ENCODE peak calls at places on chromosomes 4 and X, in ten cellular contexts. D is brain microvascular endothelial cell, V is body of pancreas, L is heart left ventricle, I is colonic mucosa, G is left ventricle myocardium inferior, O is IMR-90, X is HCT116, R is OCI-LY7, K is dorsolateral prefrontal cortex. M is an unnamed sample.

GRCh38 chrX:1700757-1701156 is 85.9 kb downstream of the ASMT start:
- DNase-seq in D (no peak), V (no peak), L (no peak), I (no peak), G (no peak), O (no peak), X (no peak), R (no peak), K (no peak), M (no peak)

GRCh38 chr4:3320361-3321023 is 27.7 kb downstream of the RGS12 start:
- DNase-seq in D (no peak), V (peak), L (no peak), I (peak), G (peak), O (no peak), X (no peak), R (no peak), K (no peak), M (no peak)

GRCh38 chr4:64402684-64403083 is 6.6 kb downstream of the TECRL start:
- DNase-seq in D (no peak), V (no peak), L (no peak), I (no peak), G (no peak), O (no peak), X (no peak), R (no peak), K (no peak), M (no peak)

GRCh38 chr4:186161138-186161537 is 30.2 kb upstream of the CYP4V2 start:
- DNase-seq in D (no peak), V (no peak), L (no peak), I (no peak), G (no peak), O (no peak), X (no peak), R (peak), K (no peak), M (no peak)

GRCh38 chr4:81031389-81032173 is 1.1 kb downstream of the BMP3 start:
- DNase-seq in D (no peak), V (no peak), L (no peak), I (peak), G (no peak), O (no peak), X (no peak), R (peak), K (no peak), M (no peak)

GRCh38 chr4:53997901-53998300 is 66.5 kb downstream of the CHIC2 start:
- DNase-seq in D (no peak), V (peak), L (no peak), I (no peak), G (no peak), O (no peak), X (no peak), R (no peak), K (no peak), M (no peak)

GRCh38 chrX:56564182-56564885 is 907 bp downstream of the UBQLN2 start:
- DNase-seq in D (peak), V (no peak), L (no peak), I (peak), G (no peak), O (peak), X (no peak), R (peak), K (no peak), M (peak)

GRCh38 chrX:41906515-41907165 is 16.7 kb downstream of the CASK start:
- DNase-seq in D (no peak), V (no peak), L (no peak), I (no peak), G (no peak), O (no peak), X (peak), R (no peak), K (no peak), M (no peak)

GRCh38 chr4:5460106-5460801 is 248.1 kb downstream of the EVC2 start:
- DNase-seq in D (peak), V (no peak), L (no peak), I (no peak), G (peak), O (peak), X (peak), R (peak), K (no peak), M (no peak)

GRCh38 chr4:52837716-52838558 is 24.2 kb upstream of the RASL11B start:
- DNase-seq in D (peak), V (peak), L (no peak), I (no peak), G (no peak), O (peak), X (no peak), R (no peak), K (no peak), M (no peak)

GRCh38 chrX:10415704-10416001 is 204.7 kb downstream of the MID1 start:
- DNase-seq in D (peak), V (no peak), L (no peak), I (no peak), G (no peak), O (peak), X (no peak), R (no peak), K (no peak), M (no peak)

GRCh38 chr4:188282620-188283232 is 143.5 kb downstream of the TRIML1 start:
- DNase-seq in D (no peak), V (no peak), L (no peak), I (no peak), G (no peak), O (no peak), X (no peak), R (no peak), K (no peak), M (no peak)

GRCh38 chr4:186691396-186691795 is 32.3 kb downstream of the FAT1 start:
- DNase-seq in D (no peak), V (no peak), L (no peak), I (no peak), G (no peak), O (no peak), X (no peak), R (no peak), K (no peak), M (no peak)

GRCh38 chrX:154029439-154029838 is 9.7 kb upstream of the IRAK1 start:
- DNase-seq in D (no peak), V (no peak), L (no peak), I (peak), G (no peak), O (no peak), X (no peak), R (no peak), K (no peak), M (peak)

GRCh38 chrX:13377537-13377936 is 57.7 kb upstream of the ATXN3L start:
- DNase-seq in D (peak), V (no peak), L (peak), I (no peak), G (no peak), O (peak), X (no peak), R (no peak), K (no peak), M (no peak)

GRCh38 chr4:186807809-186808634 is 84.4 kb upstream of the FAT1 start:
- DNase-seq in D (no peak), V (no peak), L (no peak), I (no peak), G (no peak), O (no peak), X (no peak), R (no peak), K (no peak), M (no peak)

GRCh38 chr4:166432842-166433241 is 559.8 kb downstream of the TLL1 start:
- DNase-seq in D (no peak), V (no peak), L (no peak), I (no peak), G (no peak), O (no peak), X (no peak), R (no peak), K (no peak), M (no peak)

GRCh38 chr4:2058264-2059033 is 678 bp upstream of the NAT8L start:
- DNase-seq in D (no peak), V (no peak), L (no peak), I (no peak), G (peak), O (no peak), X (no peak), R (no peak), K (peak), M (peak)

GRCh38 chrX:155112171-155112570 is 40.9 kb downstream of the BRCC3 start:
- DNase-seq in D (no peak), V (no peak), L (no peak), I (no peak), G (no peak), O (peak), X (peak), R (no peak), K (no peak), M (no peak)

GRCh38 chrX:72715546-72715945 is 1.4 kb upstream of the PHKA1 start:
- DNase-seq in D (no peak), V (no peak), L (no peak), I (no peak), G (no peak), O (no peak), X (no peak), R (no peak), K (no peak), M (no peak)

GRCh38 chr4:153798901-153799707 is 10.2 kb upstream of the SFRP2 start:
- DNase-seq in D (no peak), V (no peak), L (no peak), I (no peak), G (no peak), O (no peak), X (no peak), R (no peak), K (no peak), M (no peak)

GRCh38 chr4:184514121-184514988 is 40.0 kb upstream of the IRF2 start:
- DNase-seq in D (peak), V (peak), L (peak), I (peak), G (peak), O (peak), X (no peak), R (no peak), K (peak), M (peak)

GRCh38 chrX:97070346-97070745 is 186.6 kb downstream of the RPA4 start:
- DNase-seq in D (no peak), V (no peak), L (no peak), I (no peak), G (no peak), O (peak), X (no peak), R (no peak), K (no peak), M (no peak)

GRCh38 chrX:16851421-16851820 is 18.7 kb downstream of the RBBP7 start:
- DNase-seq in D (no peak), V (no peak), L (no peak), I (no peak), G (no peak), O (peak), X (no peak), R (no peak), K (no peak), M (no peak)

GRCh38 chrX:115330498-115331138 is 41.1 kb downstream of the LUZP4 start:
- DNase-seq in D (peak), V (peak), L (peak), I (peak), G (no peak), O (peak), X (peak), R (peak), K (peak), M (peak)

GRCh38 chrX:119790977-119791436 is 423 bp downstream of the RPL39 start:
- DNase-seq in D (peak), V (no peak), L (peak), I (peak), G (no peak), O (peak), X (no peak), R (peak), K (peak), M (peak)

GRCh38 chr4:893995-894705 is 38.0 kb downstream of the GAK start:
- DNase-seq in D (no peak), V (no peak), L (no peak), I (no peak), G (no peak), O (no peak), X (no peak), R (no peak), K (no peak), M (no peak)

GRCh38 chrX:11266329-11266830 is 26.8 kb upstream of the AMELX start:
- DNase-seq in D (no peak), V (no peak), L (no peak), I (no peak), G (no peak), O (no peak), X (no peak), R (no peak), K (no peak), M (no peak)

GRCh38 chr4:5719329-5720055 is 8.5 kb downstream of the EVC start:
- DNase-seq in D (no peak), V (no peak), L (no peak), I (no peak), G (no peak), O (peak), X (no peak), R (no peak), K (no peak), M (no peak)

GRCh38 chr4:174999407-174999806 is 81.2 kb downstream of the ADAM29 start:
- DNase-seq in D (peak), V (no peak), L (no peak), I (no peak), G (no peak), O (no peak), X (no peak), R (no peak), K (no peak), M (no peak)

GRCh38 chr4:17762705-17763104 is 18.7 kb downstream of the FAM184B start:
- DNase-seq in D (no peak), V (no peak), L (no peak), I (no peak), G (no peak), O (peak), X (no peak), R (peak), K (no peak), M (no peak)

GRCh38 chr4:148716361-148717063 is 274.3 kb upstream of the NR3C2 start:
- DNase-seq in D (no peak), V (no peak), L (no peak), I (no peak), G (no peak), O (no peak), X (no peak), R (no peak), K (no peak), M (no peak)

GRCh38 chrX:24988314-24988713 is 27.5 kb downstream of the ARX start:
- DNase-seq in D (no peak), V (no peak), L (no peak), I (no peak), G (no peak), O (no peak), X (no peak), R (no peak), K (no peak), M (no peak)

GRCh38 chrX:132802033-132802432 is 156.4 kb downstream of the HS6ST2 start:
- DNase-seq in D (no peak), V (no peak), L (no peak), I (no peak), G (no peak), O (no peak), X (no peak), R (no peak), K (no peak), M (no peak)

GRCh38 chr4:2432991-2433530 is 14.3 kb downstream of the CFAP99 start:
- DNase-seq in D (peak), V (no peak), L (no peak), I (no peak), G (no peak), O (peak), X (no peak), R (no peak), K (peak), M (no peak)

GRCh38 chrX:56751071-56751470 is 22.0 kb downstream of the NBDY start:
- DNase-seq in D (no peak), V (no peak), L (no peak), I (no peak), G (no peak), O (no peak), X (no peak), R (no peak), K (no peak), M (no peak)

GRCh38 chrX:71253253-71254091 is 468 bp downstream of the ZMYM3 start:
- DNase-seq in D (peak), V (peak), L (peak), I (peak), G (peak), O (peak), X (no peak), R (peak), K (no peak), M (peak)

DNA sequence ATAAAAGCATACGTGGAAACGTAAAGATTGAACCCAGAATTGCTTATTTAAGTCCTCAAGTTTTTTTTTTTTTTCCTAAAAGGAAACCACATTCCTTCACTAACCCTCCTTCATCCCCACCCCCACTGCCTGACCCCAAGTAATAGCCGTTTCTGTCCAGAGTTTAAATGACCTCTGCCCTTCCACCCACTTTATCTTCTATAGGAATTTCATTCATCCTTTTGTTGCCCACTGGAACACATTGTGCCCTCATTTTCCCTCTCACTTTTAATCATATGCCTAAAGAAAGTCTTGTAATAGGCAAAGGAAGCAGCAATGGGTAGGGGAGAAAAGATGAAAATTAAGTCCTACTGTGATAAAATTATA is 62.7 kb downstream of the SH3RF1 start:
- DNase-seq in D (no peak), V (no peak), L (no peak), I (no peak), G (no peak), O (no peak), X (no peak), R (no peak), K (no peak), M (no peak)
- H3K27ac ChIP-seq in D (no peak), V (no peak), L (no peak), I (no peak), G (no peak), O (no peak), X (no peak), R (no peak), K (no peak), M (no peak)

GRCh38 chr4:150243932-150244331 is 165.7 kb downstream of the DCLK2 start:
- DNase-seq in D (no peak), V (no peak), L (no peak), I (no peak), G (no peak), O (no peak), X (no peak), R (no peak), K (no peak), M (no peak)

GRCh38 chr4:150240011-150240410 is 161.8 kb downstream of the DCLK2 start:
- DNase-seq in D (no peak), V (no peak), L (no peak), I (no peak), G (no peak), O (no peak), X (no peak), R (no peak), K (no peak), M (no peak)

GRCh38 chr4:150248181-150248580 is 169.9 kb downstream of the DCLK2 start:
- DNase-seq in D (no peak), V (no peak), L (no peak), I (no peak), G (no peak), O (peak), X (no peak), R (no peak), K (no peak), M (no peak)

GRCh38 chr4:150242820-150243458 is 164.7 kb downstream of the DCLK2 start:
- DNase-seq in D (peak), V (no peak), L (no peak), I (no peak), G (no peak), O (peak), X (peak), R (peak), K (no peak), M (peak)

DNA sequence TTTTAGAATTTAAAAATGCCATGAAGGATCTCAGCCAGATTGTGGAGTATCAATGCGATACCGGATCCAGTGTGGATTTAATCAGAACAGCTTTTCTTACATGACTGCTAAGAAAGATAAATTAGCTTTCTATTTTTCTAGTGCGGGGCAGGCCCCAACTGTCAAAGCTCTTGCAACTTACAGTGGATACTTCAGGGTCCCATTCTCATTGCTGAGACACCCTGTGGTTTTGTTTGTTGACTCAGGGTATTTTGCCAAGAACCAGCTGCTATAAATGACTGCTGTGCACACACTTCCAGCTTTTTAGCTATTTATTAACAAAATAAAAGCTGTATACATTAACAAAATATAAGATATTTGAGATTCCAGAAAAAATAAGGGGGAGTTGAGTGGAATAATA is 166.4 kb downstream of the DCLK2 start:
- DNase-seq in D (peak), V (no peak), L (no peak), I (no peak), G (no peak), O (peak), X (no peak), R (no peak), K (no peak), M (no peak)
- H3K27ac ChIP-seq in D (peak), V (no peak), L (no peak), I (no peak), G (no peak), O (peak), X (no peak), R (no peak), K (no peak), M (no peak)

GRCh38 chr4:138347561-138347960 is 105.4 kb upstream of the SLC7A11 start:
- DNase-seq in D (no peak), V (no peak), L (no peak), I (no peak), G (no peak), O (no peak), X (no peak), R (no peak), K (no peak), M (no peak)
- H3K27ac ChIP-seq in D (no peak), V (no peak), L (no peak), I (peak), G (no peak), O (no peak), X (peak), R (no peak), K (no peak), M (no peak)

GRCh38 chr4:105741548-105741947 is 33.0 kb downstream of the GSTCD start:
- DNase-seq in D (peak), V (no peak), L (no peak), I (no peak), G (no peak), O (peak), X (no peak), R (no peak), K (no peak), M (no peak)
- H3K27ac ChIP-seq in D (no peak), V (no peak), L (no peak), I (no peak), G (no peak), O (no peak), X (no peak), R (no peak), K (no peak), M (no peak)

GRCh38 chr4:25423548-25423947 is 46.5 kb downstream of the ANAPC4 start:
- DNase-seq in D (no peak), V (no peak), L (no peak), I (no peak), G (no peak), O (no peak), X (no peak), R (no peak), K (no peak), M (no peak)

GRCh38 chr4:25425361-25425760 is 48.3 kb downstream of the ANAPC4 start:
- DNase-seq in D (no peak), V (no peak), L (no peak), I (no peak), G (no peak), O (no peak), X (no peak), R (no peak), K (no peak), M (no peak)

GRCh38 chr4:25421819-25422511 is 44.9 kb downstream of the ANAPC4 start:
- DNase-seq in D (no peak), V (no peak), L (no peak), I (peak), G (no peak), O (no peak), X (no peak), R (no peak), K (no peak), M (no peak)

GRCh38 chr4:25427871-25428270 is 50.8 kb downstream of the ANAPC4 start:
- DNase-seq in D (no peak), V (no peak), L (no peak), I (no peak), G (no peak), O (no peak), X (no peak), R (no peak), K (no peak), M (no peak)

GRCh38 chr4:25424539-25425228 is 47.6 kb downstream of the ANAPC4 start:
- DNase-seq in D (no peak), V (no peak), L (no peak), I (no peak), G (peak), O (no peak), X (no peak), R (no peak), K (no peak), M (no peak)
- H3K27ac ChIP-seq in D (no peak), V (no peak), L (no peak), I (no peak), G (peak), O (no peak), X (no peak), R (no peak), K (no peak), M (no peak)